ENCODE peak calls at places on chromosomes 13 and 19, in five cellular contexts. A is KG1; K is activated CD8-positive, alpha-beta memory T cell treated with anti-CD3 and anti-CD28 coated beads for 4 hours; D is stimulated activated CD4-positive, alpha-beta T cell treated with anti-CD3 and anti-CD28 coated beads, Interleukin-1b, Interleukin-23, amount 100 ng/mL, for 4 hours; E is foreskin fibroblast. Z is an unnamed sample.

GRCh38 chr13:63651394-63651793 is 2235.7 kb upstream of the PCDH20 start:
- DNase-seq in A (no peak), K (no peak), D (no peak), E (no peak), Z (no peak)

GRCh38 chr19:23002690-23003422 is at the start of gene ZNF728:
- DNase-seq in A (no peak), K (no peak), D (no peak), E (no peak), Z (no peak)

GRCh38 chr13:25678398-25678797 is 306.6 kb downstream of the ATP8A2 start:
- DNase-seq in A (no peak), K (no peak), D (no peak), E (no peak), Z (no peak)

GRCh38 chr13:35953537-35954206 is 177.5 kb downstream of the DCLK1 start:
- DNase-seq in A (no peak), K (no peak), D (no peak), E (peak), Z (no peak)

GRCh38 chr19:14031719-14032480 is at the start of gene IL27RA:
- DNase-seq in A (peak), K (peak), D (peak), E (peak), Z (peak)

GRCh38 chr19:34995551-34995950 is 4.6 kb upstream of the GRAMD1A start:
- DNase-seq in A (no peak), K (no peak), D (no peak), E (no peak), Z (no peak)

GRCh38 chr19:572891-573825 is 762 bp downstream of the BSG start:
- DNase-seq in A (no peak), K (no peak), D (no peak), E (peak), Z (no peak)

GRCh38 chr19:7744871-7745270 is 2.5 kb downstream of the CD209 start:
- DNase-seq in A (no peak), K (no peak), D (no peak), E (no peak), Z (no peak)

GRCh38 chr13:26228080-26228479 is 6.0 kb upstream of the RNF6 start:
- DNase-seq in A (no peak), K (no peak), D (no peak), E (no peak), Z (no peak)

GRCh38 chr19:16070366-16070990 is 5.8 kb upstream of the TPM4 start:
- DNase-seq in A (peak), K (peak), D (peak), E (no peak), Z (peak)

GRCh38 chr13:71015021-71015420 is 852.0 kb downstream of the DACH1 start:
- DNase-seq in A (no peak), K (no peak), D (no peak), E (no peak), Z (no peak)

GRCh38 chr19:39430675-39431593 is 4.8 kb downstream of the RPS16 start:
- DNase-seq in A (no peak), K (no peak), D (no peak), E (no peak), Z (no peak)

GRCh38 chr13:42876810-42877550 is 95.6 kb downstream of the FAM216B start:
- DNase-seq in A (no peak), K (no peak), D (no peak), E (peak), Z (no peak)

GRCh38 chr13:113273856-113274590 is 23.0 kb upstream of the LAMP1 start:
- DNase-seq in A (no peak), K (no peak), D (no peak), E (peak), Z (no peak)

GRCh38 chr19:480016-480855 is 16.1 kb upstream of the MADCAM1 start:
- DNase-seq in A (no peak), K (no peak), D (peak), E (peak), Z (peak)

GRCh38 chr13:42486711-42487198 is 87.2 kb upstream of the TNFSF11 start:
- DNase-seq in A (peak), K (no peak), D (no peak), E (peak), Z (no peak)